ENCODE peak calls at places on chromosomes 16 and 17, in seven cellular contexts. Z is fibroblast of pulmonary artery; M is activated T-helper 2 cell treated with anti-CD3 and anti-CD28 coated beads, Interferon-gamma antibody, Interleukin-2, Interleukin-4, amounts not matched to agents 10 μg/mL and 5 μg/mL and 100 μg/mL, durations not matched to agents 14 hours and 24 hours and 36 hours; A is RPMI8226; L is HTR-8/SVneo; Q is RWPE1; O is EL. J is an unnamed sample.

GRCh38 chr17:5019475-5019956 is 15.7 kb downstream of the SLC52A1 start:
- DNase-seq in Z (no peak), M (no peak), A (no peak), L (no peak), Q (peak; percentile 32), O (peak; percentile 27), J (no peak)

GRCh38 chr17:41301916-41302901 is at the start of gene KRTAP29-1:
- DNase-seq in Z (no peak), M (no peak), A (peak; percentile 57), L (no peak), Q (no peak), O (no peak), J (no peak)

GRCh38 chr17:50062323-50063243 is 6.7 kb downstream of the ITGA3 start:
- DNase-seq in Z (peak; percentile 79), M (no peak), A (peak; percentile 26), L (peak; percentile 96), Q (peak; percentile 96), O (peak; percentile 100), J (peak; percentile 99)

GRCh38 chr17:50609376-50610074 is 25.2 kb upstream of the ABCC3 start:
- DNase-seq in Z (no peak), M (no peak), A (no peak), L (no peak), Q (no peak), O (no peak), J (no peak)

GRCh38 chr17:61075988-61076387 is 323.7 kb upstream of the TBX2 start:
- DNase-seq in Z (no peak), M (no peak), A (no peak), L (no peak), Q (no peak), O (no peak), J (no peak)

GRCh38 chr17:47785538-47786123 is 36.0 kb downstream of the OSBPL7 start:
- DNase-seq in Z (peak; percentile 50), M (no peak), A (peak; percentile 49), L (peak; percentile 70), Q (no peak), O (peak; percentile 30), J (peak; percentile 11)

GRCh38 chr17:42748906-42749798 is 4.3 kb upstream of the EZH1 start:
- DNase-seq in Z (no peak), M (no peak), A (no peak), L (no peak), Q (no peak), O (no peak), J (no peak)

GRCh38 chr17:80225230-80225629 is 5.0 kb downstream of the SLC26A11 start:
- DNase-seq in Z (no peak), M (no peak), A (no peak), L (no peak), Q (no peak), O (no peak), J (no peak)

GRCh38 chr17:68906638-68907037 is 48.6 kb downstream of the ABCA8 start:
- DNase-seq in Z (peak; percentile 64), M (no peak), A (peak; percentile 12), L (no peak), Q (no peak), O (no peak), J (peak; percentile 9)

GRCh38 chr17:52546493-52546892 is 388.0 kb upstream of the CA10 start:
- DNase-seq in Z (no peak), M (no peak), A (no peak), L (no peak), Q (no peak), O (no peak), J (no peak)

GRCh38 chr16:66581246-66581952 is 2.1 kb downstream of the CMTM2 start:
- DNase-seq in Z (no peak), M (no peak), A (no peak), L (no peak), Q (no peak), O (no peak), J (peak; percentile 12)

GRCh38 chr16:73058221-73058615 is 10.3 kb upstream of the ZFHX3 start:
- DNase-seq in Z (peak; percentile 45), M (peak; percentile 26), A (peak; percentile 64), L (peak; percentile 31), Q (no peak), O (peak; percentile 58), J (peak; percentile 54)

GRCh38 chr17:82418001-82418986 is at the start of the genes HEXD and OGFOD3:
- DNase-seq in Z (peak; percentile 78), M (peak; percentile 85), A (peak; percentile 93), L (peak; percentile 88), Q (peak; percentile 99), O (peak; percentile 85), J (peak; percentile 89)

GRCh38 chr17:17533901-17534441 is 37.8 kb upstream of the RASD1 start:
- DNase-seq in Z (no peak), M (no peak), A (no peak), L (no peak), Q (no peak), O (no peak), J (no peak)

GRCh38 chr17:75433223-75433622 is 23.2 kb upstream of the TMEM94 start:
- DNase-seq in Z (no peak), M (no peak), A (no peak), L (no peak), Q (no peak), O (no peak), J (no peak)

GRCh38 chr17:67779098-67779672 is 46.1 kb upstream of the BPTF start:
- DNase-seq in Z (peak; percentile 73), M (no peak), A (peak; percentile 52), L (peak; percentile 51), Q (peak; percentile 36), O (peak; percentile 45), J (peak; percentile 14)

GRCh38 chr17:67262420-67262819 is 17.4 kb upstream of the HELZ start:
- DNase-seq in Z (no peak), M (no peak), A (no peak), L (no peak), Q (no peak), O (no peak), J (no peak)

GRCh38 chr16:65679785-65680184 is 557.9 kb upstream of the CDH11 start:
- DNase-seq in Z (no peak), M (no peak), A (no peak), L (no peak), Q (no peak), O (no peak), J (no peak)

GRCh38 chr17:27207073-27207511 is 86.8 kb upstream of the WSB1 start:
- DNase-seq in Z (peak; percentile 69), M (no peak), A (no peak), L (peak; percentile 30), Q (peak; percentile 80), O (peak; percentile 75), J (peak; percentile 70)

GRCh38 chr16:10923650-10924214 is 18.5 kb downstream of the DEXI start:
- DNase-seq in Z (no peak), M (no peak), A (no peak), L (no peak), Q (no peak), O (no peak), J (no peak)

GRCh38 chr16:87836844-87837581 is 32.3 kb downstream of the SLC7A5 start:
- DNase-seq in Z (peak; percentile 43), M (no peak), A (no peak), L (no peak), Q (no peak), O (no peak), J (no peak)

GRCh38 chr17:73786286-73786743 is 142.1 kb upstream of the SDK2 start:
- DNase-seq in Z (no peak), M (no peak), A (no peak), L (no peak), Q (peak; percentile 71), O (no peak), J (no peak)

GRCh38 chr16:20938426-20938825 is 37.9 kb downstream of the LYRM1 start:
- DNase-seq in Z (peak; percentile 34), M (no peak), A (no peak), L (no peak), Q (no peak), O (peak; percentile 42), J (peak; percentile 32)

GRCh38 chr17:81902023-81902652 is at the start of gene NPB:
- DNase-seq in Z (no peak), M (no peak), A (peak; percentile 54), L (no peak), Q (no peak), O (peak; percentile 23), J (no peak)

GRCh38 chr17:46733837-46734516 is 84.5 kb downstream of the WNT3 start:
- DNase-seq in Z (peak; percentile 6), M (no peak), A (no peak), L (no peak), Q (peak; percentile 54), O (peak; percentile 64), J (peak; percentile 79)

GRCh38 chr16:77993586-77993985 is 28.8 kb upstream of the CLEC3A start:
- DNase-seq in Z (no peak), M (no peak), A (no peak), L (no peak), Q (no peak), O (no peak), J (no peak)

GRCh38 chr16:50547340-50547865 is 793 bp upstream of the NKD1 start:
- DNase-seq in Z (no peak), M (peak; percentile 75), A (peak; percentile 50), L (peak; percentile 12), Q (no peak), O (peak; percentile 6), J (no peak)

GRCh38 chr17:38852771-38853291 is 690 bp downstream of the RPL23 start:
- DNase-seq in Z (no peak), M (no peak), A (no peak), L (no peak), Q (no peak), O (no peak), J (no peak)

GRCh38 chr17:57004944-57005579 is 27.1 kb downstream of the SCPEP1 start:
- DNase-seq in Z (no peak), M (no peak), A (peak; percentile 67), L (no peak), Q (no peak), O (no peak), J (no peak)

GRCh38 chr17:60910415-60910814 is 232.8 kb downstream of the BCAS3 start:
- DNase-seq in Z (no peak), M (no peak), A (no peak), L (no peak), Q (no peak), O (no peak), J (peak; percentile 0)

GRCh38 chr17:80791758-80792284 is 199.8 kb upstream of the CHMP6 start:
- DNase-seq in Z (peak; percentile 96), M (peak; percentile 40), A (no peak), L (peak; percentile 88), Q (peak; percentile 83), O (peak; percentile 99), J (peak; percentile 82)

GRCh38 chr17:66492080-66492479 is 189.7 kb downstream of the PRKCA start:
- DNase-seq in Z (no peak), M (no peak), A (no peak), L (no peak), Q (no peak), O (no peak), J (no peak)

GRCh38 chr16:58471209-58471975 is 28.6 kb upstream of the NDRG4 start:
- DNase-seq in Z (no peak), M (no peak), A (no peak), L (no peak), Q (no peak), O (no peak), J (no peak)

GRCh38 chr17:45311406-45311761 is 5.4 kb downstream of the MAP3K14 start:
- DNase-seq in Z (no peak), M (no peak), A (no peak), L (no peak), Q (no peak), O (no peak), J (no peak)

GRCh38 chr17:76196675-76197074 is 43.6 kb downstream of the RNF157 start:
- DNase-seq in Z (peak; percentile 10), M (no peak), A (no peak), L (no peak), Q (no peak), O (no peak), J (no peak)

GRCh38 chr17:32485261-32485955 is 1.4 kb upstream of the CDK5R1 start:
- DNase-seq in Z (no peak), M (no peak), A (no peak), L (no peak), Q (no peak), O (no peak), J (no peak)